ENCODE peak calls at places on chromosomes 13 and 19, in eight cellular contexts. One of them, this sample, is unnamed. For H3K4me1, the result is how much of the 10 kb centered on the place peaks cover.

GRCh38 chr19:16209266-16209665 is 11.6 kb downstream of the AP1M1 start:
- DNase-seq in ovary: no peak
- DNase-seq in transverse colon: no peak
- DNase-seq in A549: no peak
- DNase-seq in H1: no peak
- DNase-seq in IMR-90: no peak
- DNase-seq in tibial nerve: no peak
- DNase-seq in Peyer's patch: no peak
- DNase-seq in this sample: no peak

GRCh38 chr19:15779756-15780476 is 7.5 kb upstream of the OR10H5 start:
- DNase-seq in ovary: peak
- DNase-seq in H1: no peak
- DNase-seq in transverse colon: peak
- DNase-seq in Peyer's patch: no peak
- DNase-seq in tibial nerve: peak
- DNase-seq in IMR-90: no peak
- DNase-seq in A549: peak
- DNase-seq in this sample: peak

GRCh38 chr19:35216833-35217707 is 11.5 kb downstream of the FAM187B start:
- DNase-seq in Peyer's patch: peak
- DNase-seq in transverse colon: peak
- DNase-seq in IMR-90: no peak
- DNase-seq in ovary: no peak
- DNase-seq in A549: no peak
- DNase-seq in H1: no peak
- DNase-seq in tibial nerve: peak
- DNase-seq in this sample: no peak

GRCh38 chr13:95296326-95296939 is 4.8 kb downstream of the ABCC4 start:
- DNase-seq in IMR-90: no peak
- DNase-seq in ovary: no peak
- DNase-seq in tibial nerve: no peak
- DNase-seq in A549: peak
- DNase-seq in transverse colon: peak
- DNase-seq in Peyer's patch: peak
- DNase-seq in H1: no peak
- DNase-seq in this sample: no peak

GRCh38 chr19:32876236-32876918 is 6.8 kb upstream of the SLC7A9 start:
- DNase-seq in A549: no peak
- DNase-seq in transverse colon: no peak
- DNase-seq in Peyer's patch: no peak
- DNase-seq in ovary: no peak
- DNase-seq in IMR-90: no peak
- DNase-seq in H1: no peak
- DNase-seq in tibial nerve: no peak
- DNase-seq in this sample: no peak

GRCh38 chr13:49791753-49792549 is 531 bp downstream of the KPNA3 start:
- DNase-seq in transverse colon: peak
- DNase-seq in IMR-90: peak
- DNase-seq in Peyer's patch: peak
- DNase-seq in A549: peak
- DNase-seq in ovary: peak
- DNase-seq in tibial nerve: peak
- DNase-seq in H1: no peak
- DNase-seq in this sample: peak

GRCh38 chr13:24741016-24741662 is 22.8 kb upstream of the RNF17 start:
- DNase-seq in Peyer's patch: no peak
- DNase-seq in transverse colon: no peak
- DNase-seq in ovary: no peak
- DNase-seq in IMR-90: no peak
- DNase-seq in tibial nerve: no peak
- DNase-seq in H1: no peak
- DNase-seq in A549: peak
- DNase-seq in this sample: no peak

GRCh38 chr13:49694446-49694845 is 3.2 kb upstream of the EBPL start:
- DNase-seq in H1: no peak
- DNase-seq in A549: no peak
- DNase-seq in tibial nerve: no peak
- DNase-seq in IMR-90: no peak
- DNase-seq in transverse colon: no peak
- DNase-seq in Peyer's patch: no peak
- DNase-seq in ovary: no peak
- DNase-seq in this sample: no peak

GRCh38 chr19:34667349-34668076 is 9.4 kb downstream of the SCGB2B2 start:
- DNase-seq in ovary: no peak
- DNase-seq in IMR-90: peak
- DNase-seq in Peyer's patch: no peak
- DNase-seq in A549: no peak
- DNase-seq in H1: no peak
- DNase-seq in tibial nerve: no peak
- DNase-seq in transverse colon: no peak
- DNase-seq in this sample: no peak

GRCh38 chr19:46950526-46951235 is 69.0 kb upstream of the NPAS1 start:
- DNase-seq in ovary: no peak
- DNase-seq in IMR-90: no peak
- DNase-seq in Peyer's patch: no peak
- DNase-seq in tibial nerve: no peak
- DNase-seq in A549: no peak
- DNase-seq in H1: no peak
- DNase-seq in transverse colon: no peak
- DNase-seq in this sample: no peak

GRCh38 chr13:48560657-48561337 is 27.9 kb upstream of the RCBTB2 start:
- DNase-seq in Peyer's patch: no peak
- DNase-seq in H1: no peak
- DNase-seq in transverse colon: no peak
- DNase-seq in IMR-90: no peak
- DNase-seq in tibial nerve: no peak
- DNase-seq in ovary: no peak
- DNase-seq in A549: no peak
- DNase-seq in this sample: no peak

GRCh38 chr19:10551698-10552301 is 8.1 kb downstream of the ATG4D start:
- DNase-seq in A549: peak
- DNase-seq in H1: no peak
- DNase-seq in Peyer's patch: no peak
- DNase-seq in IMR-90: no peak
- DNase-seq in ovary: no peak
- DNase-seq in transverse colon: peak
- DNase-seq in tibial nerve: no peak
- DNase-seq in this sample: no peak

GRCh38 chr13:28110414-28110813 is 10.0 kb upstream of the FLT3 start:
- DNase-seq in A549: peak
- DNase-seq in tibial nerve: no peak
- DNase-seq in H1: no peak
- DNase-seq in Peyer's patch: no peak
- DNase-seq in ovary: no peak
- DNase-seq in IMR-90: no peak
- DNase-seq in transverse colon: no peak
- DNase-seq in this sample: no peak

GRCh38 chr13:94154362-94154761 is 325.1 kb downstream of the DCT start:
- DNase-seq in transverse colon: no peak
- DNase-seq in IMR-90: peak
- DNase-seq in ovary: no peak
- DNase-seq in H1: no peak
- DNase-seq in A549: no peak
- DNase-seq in tibial nerve: peak
- DNase-seq in Peyer's patch: no peak
- DNase-seq in this sample: no peak

GRCh38 chr13:20270163-20270865 is 38.2 kb upstream of the GJB6 start:
- DNase-seq in Peyer's patch: no peak
- DNase-seq in tibial nerve: no peak
- DNase-seq in H1: no peak
- DNase-seq in ovary: no peak
- DNase-seq in transverse colon: no peak
- DNase-seq in A549: no peak
- DNase-seq in IMR-90: no peak
- DNase-seq in this sample: no peak

GRCh38 chr13:25384747-25385270 is 13.0 kb downstream of the ATP8A2 start:
- DNase-seq in tibial nerve: no peak
- DNase-seq in ovary: no peak
- DNase-seq in A549: no peak
- DNase-seq in Peyer's patch: no peak
- DNase-seq in transverse colon: no peak
- DNase-seq in IMR-90: no peak
- DNase-seq in H1: no peak
- DNase-seq in this sample: no peak

GRCh38 chr19:47790398-47790814 is 11.9 kb downstream of the SELENOW start:
- DNase-seq in tibial nerve: peak
- DNase-seq in transverse colon: peak
- DNase-seq in ovary: peak
- DNase-seq in H1: peak
- DNase-seq in Peyer's patch: peak
- DNase-seq in A549: peak
- DNase-seq in IMR-90: peak
- DNase-seq in this sample: peak

GRCh38 chr19:7982651-7983099 is 22.8 kb downstream of the ELAVL1 start:
- DNase-seq in A549: no peak
- DNase-seq in H1: no peak
- DNase-seq in tibial nerve: no peak
- DNase-seq in Peyer's patch: no peak
- DNase-seq in IMR-90: no peak
- DNase-seq in transverse colon: no peak
- DNase-seq in ovary: no peak
- DNase-seq in this sample: no peak
- H3K4me1 ChIP-seq in A549: under half
- H3K4me1 ChIP-seq in H1: under half
- H3K4me1 ChIP-seq in tibial nerve: under half
- H3K4me1 ChIP-seq in Peyer's patch: under half
- H3K4me1 ChIP-seq in IMR-90: under half
- H3K4me1 ChIP-seq in transverse colon: under half
- H3K4me1 ChIP-seq in ovary: under half
- H3K4me1 ChIP-seq in this sample: under half

GRCh38 chr13:32538621-32539246 is at the start of gene N4BP2L2:
- DNase-seq in H1: peak
- DNase-seq in transverse colon: peak
- DNase-seq in A549: peak
- DNase-seq in tibial nerve: peak
- DNase-seq in IMR-90: peak
- DNase-seq in Peyer's patch: peak
- DNase-seq in ovary: peak
- DNase-seq in this sample: peak
- TF ChIP-seq POLR2A in H1: peak
- TF ChIP-seq POLR2A in transverse colon: peak
- TF ChIP-seq POLR2A in A549: no peak
- TF ChIP-seq POLR2A in tibial nerve: peak
- TF ChIP-seq POLR2A in IMR-90: peak
- TF ChIP-seq POLR2A in Peyer's patch: no peak
- TF ChIP-seq POLR2A in ovary: peak
- TF ChIP-seq POLR2A in this sample: peak

DNA sequence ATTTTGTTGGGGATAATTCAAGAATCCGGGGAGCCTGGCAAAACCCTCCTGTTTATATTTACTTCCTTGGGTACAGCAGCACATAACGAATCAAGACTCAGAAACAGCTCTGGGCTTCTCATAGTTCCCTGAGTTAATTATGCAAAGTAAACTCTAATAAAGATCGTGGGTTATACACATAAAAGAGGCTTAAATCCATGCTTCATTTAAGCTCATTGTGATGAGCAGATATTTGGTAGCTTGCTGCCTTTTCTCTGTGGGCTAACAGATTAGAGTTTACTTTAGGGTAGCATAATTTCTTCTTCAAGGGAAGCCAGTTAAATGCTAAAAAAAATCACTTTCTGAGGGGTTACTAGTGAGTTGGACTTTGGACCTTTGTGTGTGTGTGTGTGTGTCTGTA is 357.7 kb downstream of the TDRD3 start:
- DNase-seq in IMR-90: no peak
- DNase-seq in tibial nerve: no peak
- DNase-seq in transverse colon: no peak
- DNase-seq in A549: no peak
- DNase-seq in ovary: no peak
- DNase-seq in Peyer's patch: no peak
- DNase-seq in H1: no peak
- DNase-seq in this sample: no peak
- H3K27ac ChIP-seq in IMR-90: no peak
- H3K27ac ChIP-seq in tibial nerve: no peak
- H3K27ac ChIP-seq in transverse colon: no peak
- H3K27ac ChIP-seq in A549: no peak
- H3K27ac ChIP-seq in ovary: no peak
- H3K27ac ChIP-seq in Peyer's patch: no peak
- H3K27ac ChIP-seq in H1: no peak
- H3K27ac ChIP-seq in this sample: no peak

GRCh38 chr19:8395621-8396082 is 5.5 kb downstream of the RAB11B start:
- DNase-seq in A549: no peak
- DNase-seq in H1: no peak
- DNase-seq in transverse colon: no peak
- DNase-seq in tibial nerve: no peak
- DNase-seq in Peyer's patch: no peak
- DNase-seq in ovary: no peak
- DNase-seq in IMR-90: no peak
- DNase-seq in this sample: no peak

GRCh38 chr19:8396563-8397203 is 6.5 kb downstream of the RAB11B start:
- DNase-seq in transverse colon: peak
- DNase-seq in tibial nerve: peak
- DNase-seq in A549: peak
- DNase-seq in IMR-90: peak
- DNase-seq in Peyer's patch: peak
- DNase-seq in H1: no peak
- DNase-seq in ovary: peak
- DNase-seq in this sample: peak

GRCh38 chr19:8397746-8398721 is 7.9 kb downstream of the RAB11B start:
- DNase-seq in Peyer's patch: no peak
- DNase-seq in H1: no peak
- DNase-seq in IMR-90: no peak
- DNase-seq in tibial nerve: no peak
- DNase-seq in ovary: no peak
- DNase-seq in A549: no peak
- DNase-seq in transverse colon: no peak
- DNase-seq in this sample: no peak

GRCh38 chr19:8396185-8396562 is 6.0 kb downstream of the RAB11B start:
- DNase-seq in IMR-90: no peak
- DNase-seq in ovary: no peak
- DNase-seq in transverse colon: no peak
- DNase-seq in H1: no peak
- DNase-seq in A549: no peak
- DNase-seq in tibial nerve: no peak
- DNase-seq in Peyer's patch: no peak
- DNase-seq in this sample: no peak

GRCh38 chr19:8397291-8397690 is 7.1 kb downstream of the RAB11B start:
- DNase-seq in tibial nerve: no peak
- DNase-seq in transverse colon: no peak
- DNase-seq in ovary: peak
- DNase-seq in Peyer's patch: no peak
- DNase-seq in H1: no peak
- DNase-seq in IMR-90: no peak
- DNase-seq in A549: no peak
- DNase-seq in this sample: no peak
- H3K4me1 ChIP-seq in tibial nerve: half or more
- H3K4me1 ChIP-seq in transverse colon: under half
- H3K4me1 ChIP-seq in ovary: under half
- H3K4me1 ChIP-seq in Peyer's patch: under half
- H3K4me1 ChIP-seq in H1: under half
- H3K4me1 ChIP-seq in IMR-90: under half
- H3K4me1 ChIP-seq in A549: under half
- H3K4me1 ChIP-seq in this sample: under half